ENCODE peak calls at places on chromosome 21, in seven cellular contexts. J is IMR-90, H is H1, I is A549, W is K562, D is HepG2, C is GM12878. S is an unnamed sample.

GRCh38 chr21:34094949-34095348 is 21.6 kb downstream of the MRPS6 start:
- DNase-seq in D (no peak), C (no peak), H (no peak), J (no peak), I (no peak), W (no peak), S (no peak)

GRCh38 chr21:26739189-26739588 is 106.0 kb downstream of the ADAMTS1 start:
- DNase-seq in W (no peak), I (no peak), D (no peak), C (no peak), J (peak), H (no peak), S (no peak)

GRCh38 chr21:36164427-36164784 is 7.8 kb downstream of the DOP1B start:
- DNase-seq in H (no peak), J (no peak), I (no peak), C (no peak), W (peak), D (peak), S (no peak)

GRCh38 chr21:42021751-42022430 is 11.7 kb upstream of the ZBTB21 start:
- DNase-seq in H (peak), C (no peak), I (no peak), W (no peak), J (no peak), D (no peak), S (no peak)

GRCh38 chr21:44918581-44919033 is 2.1 kb downstream of the ITGB2 start:
- DNase-seq in D (no peak), W (no peak), J (no peak), C (no peak), H (peak), I (no peak), S (no peak)

GRCh38 chr21:32328595-32328994 is 29.9 kb downstream of the MRAP start:
- DNase-seq in I (no peak), D (no peak), C (no peak), W (no peak), H (no peak), J (peak), S (no peak)

GRCh38 chr21:44765231-44766013 is 36.2 kb downstream of the UBE2G2 start:
- DNase-seq in W (peak), D (no peak), J (no peak), H (no peak), C (no peak), I (no peak), S (no peak)

GRCh38 chr21:44752701-44753235 is 41.4 kb upstream of the TSPEAR start:
- DNase-seq in W (no peak), J (no peak), H (no peak), C (no peak), D (no peak), I (no peak), S (peak)

GRCh38 chr21:31911138-31911907 is 38.5 kb downstream of the HUNK start:
- DNase-seq in H (no peak), J (peak), D (no peak), C (no peak), I (no peak), W (no peak), S (no peak)

GRCh38 chr21:15659768-15660423 is 69.9 kb upstream of the USP25 start:
- DNase-seq in J (no peak), D (peak), H (no peak), C (no peak), I (peak), W (no peak), S (no peak)

GRCh38 chr21:27077501-27077900 is 110.6 kb upstream of the ADAMTS5 start:
- DNase-seq in H (no peak), W (no peak), J (peak), D (no peak), C (no peak), I (no peak), S (no peak)

GRCh38 chr21:40841524-40842196 is 5.3 kb downstream of the DSCAM start:
- DNase-seq in J (no peak), W (peak), C (no peak), D (peak), I (peak), H (peak), S (no peak)

GRCh38 chr21:34639882-34640788 is 25.2 kb upstream of the RCAN1 start:
- DNase-seq in W (peak), H (no peak), C (peak), D (no peak), J (peak), I (no peak), S (no peak)

GRCh38 chr21:33988237-33988835 is 72.7 kb upstream of the ATP5PO start:
- DNase-seq in H (no peak), D (no peak), J (no peak), W (peak), C (no peak), I (no peak), S (no peak)

GRCh38 chr21:26013964-26014363 is 156.6 kb downstream of the APP start:
- DNase-seq in D (no peak), C (no peak), H (no peak), I (no peak), W (no peak), J (no peak), S (no peak)

GRCh38 chr21:41620982-41621381 is 113.0 kb upstream of the TMPRSS2 start:
- DNase-seq in I (no peak), H (no peak), C (no peak), D (no peak), J (peak), W (no peak), S (no peak)

GRCh38 chr21:43188712-43189151 is 19.9 kb downstream of the CRYAA start:
- DNase-seq in J (no peak), I (no peak), H (no peak), W (no peak), C (no peak), D (no peak), S (no peak)
- TF ChIP-seq CEBPB in J (no peak), I (no peak), H (no peak), W (no peak), C (no peak), D (no peak), S (no peak)

DNA sequence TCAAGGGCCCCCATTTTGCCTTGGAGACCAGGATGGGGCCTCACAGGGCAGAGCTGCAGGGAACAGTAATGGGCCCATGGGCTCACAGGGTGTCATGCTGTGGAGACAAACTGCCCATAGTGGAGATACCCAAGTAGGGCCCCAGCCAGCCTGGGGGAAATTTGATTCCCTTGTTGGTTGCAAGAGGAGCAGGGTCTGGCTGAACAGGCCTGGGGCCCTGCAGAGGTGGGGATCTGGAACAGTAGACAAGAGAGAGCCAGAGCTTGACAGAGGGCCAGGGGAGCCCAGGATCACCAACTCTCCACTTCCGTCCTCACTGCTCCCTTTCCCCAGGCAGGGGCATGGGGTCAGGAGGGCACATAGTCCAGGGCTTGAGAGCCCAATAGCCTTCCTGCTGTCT is 8.7 kb downstream of the S100B start:
- DNase-seq in J (no peak), W (no peak), C (no peak), I (no peak), H (no peak), D (no peak), S (no peak)
- H3K27ac ChIP-seq in J (no peak), W (no peak), C (no peak), I (no peak), H (no peak), D (no peak), S (no peak)

DNA sequence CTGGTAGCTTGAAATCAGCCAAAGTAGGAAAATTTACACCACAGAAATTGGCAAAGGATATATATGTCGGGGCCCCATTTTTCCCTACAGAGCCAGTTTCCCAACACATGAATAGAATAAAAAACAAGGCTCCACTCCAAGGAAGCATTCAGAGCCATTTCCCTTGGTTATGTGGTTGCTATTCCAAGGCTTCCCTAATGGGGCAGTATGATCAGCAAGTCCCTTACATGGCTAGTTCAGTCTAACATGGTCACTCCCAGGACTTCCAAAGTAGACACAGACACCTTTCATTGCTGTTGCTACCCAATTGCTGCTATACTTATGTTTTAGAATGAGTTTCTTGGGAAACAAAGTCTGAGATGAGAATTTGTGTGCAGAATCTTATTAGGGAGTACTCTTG is 93.1 kb downstream of the C21orf91 start:
- DNase-seq in I (no peak), W (peak), C (no peak), D (peak), H (no peak), J (peak), S (peak)
- TF ChIP-seq CEBPB in I (no peak), W (no peak), C (no peak), D (no peak), H (no peak), J (no peak), S (no peak)

DNA sequence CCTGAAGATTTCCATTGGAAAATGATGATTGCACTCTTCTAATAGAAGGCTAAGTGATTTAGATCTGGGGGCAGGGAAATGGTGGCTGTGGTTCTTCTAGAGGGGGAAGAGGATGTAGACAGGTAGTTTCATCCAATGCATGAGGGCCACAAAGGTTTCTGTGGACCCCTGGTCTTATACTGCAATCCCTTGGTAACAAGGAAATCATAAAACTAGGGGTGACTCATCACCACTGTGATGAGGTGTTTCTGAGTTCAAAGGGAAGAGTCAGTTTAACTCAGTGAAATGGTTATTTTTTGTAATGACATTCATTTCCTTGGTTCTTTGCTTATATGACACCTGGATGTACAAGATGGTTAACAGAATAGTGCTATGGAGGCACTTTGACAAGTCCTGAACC is 20.3 kb downstream of the B3GALT5 start:
- DNase-seq in C (no peak), I (peak), W (no peak), D (no peak), H (no peak), J (peak), S (peak)
- H3K27ac ChIP-seq in C (no peak), I (peak), W (no peak), D (no peak), H (no peak), J (no peak), S (peak)

S was measured in HCT116.